ENCODE peak calls at places on chromosomes 1 and 21, in six cellular contexts. One of them, this sample, is unnamed.

GRCh38 chr21:44450999-44451398 is 4.3 kb upstream of the LRRC3 start:
- DNase-seq in fibroblast of lung: no peak
- DNase-seq in sigmoid colon: no peak
- DNase-seq in endodermal cell: peak
- DNase-seq in dorsolateral prefrontal cortex: no peak
- DNase-seq in breast epithelium: peak
- DNase-seq in this sample: no peak

GRCh38 chr1:98403981-98404380 is 257.5 kb upstream of the SNX7 start:
- DNase-seq in endodermal cell: no peak
- DNase-seq in sigmoid colon: no peak
- DNase-seq in fibroblast of lung: no peak
- DNase-seq in breast epithelium: no peak
- DNase-seq in dorsolateral prefrontal cortex: no peak
- DNase-seq in this sample: no peak

GRCh38 chr1:108601708-108602410 is 42.0 kb downstream of the EEIG2 start:
- DNase-seq in dorsolateral prefrontal cortex: no peak
- DNase-seq in endodermal cell: no peak
- DNase-seq in fibroblast of lung: no peak
- DNase-seq in breast epithelium: no peak
- DNase-seq in sigmoid colon: no peak
- DNase-seq in this sample: no peak

GRCh38 chr21:33403786-33404571 is 766 bp downstream of the IFNGR2 start:
- DNase-seq in sigmoid colon: peak
- DNase-seq in breast epithelium: peak
- DNase-seq in fibroblast of lung: peak
- DNase-seq in dorsolateral prefrontal cortex: peak
- DNase-seq in endodermal cell: peak
- DNase-seq in this sample: peak

GRCh38 chr1:162856260-162856659 is 4.7 kb downstream of the CCDC190 start:
- DNase-seq in fibroblast of lung: peak
- DNase-seq in endodermal cell: no peak
- DNase-seq in breast epithelium: no peak
- DNase-seq in sigmoid colon: no peak
- DNase-seq in dorsolateral prefrontal cortex: no peak
- DNase-seq in this sample: no peak

GRCh38 chr1:103250441-103250861 is 142.1 kb upstream of the COL11A1 start:
- DNase-seq in fibroblast of lung: no peak
- DNase-seq in dorsolateral prefrontal cortex: no peak
- DNase-seq in breast epithelium: no peak
- DNase-seq in sigmoid colon: no peak
- DNase-seq in endodermal cell: peak
- DNase-seq in this sample: no peak

GRCh38 chr1:172089768-172090510 is 248.6 kb downstream of the DNM3 start:
- DNase-seq in dorsolateral prefrontal cortex: no peak
- DNase-seq in sigmoid colon: peak
- DNase-seq in breast epithelium: peak
- DNase-seq in endodermal cell: peak
- DNase-seq in fibroblast of lung: peak
- DNase-seq in this sample: peak

GRCh38 chr1:111205724-111206070 is 5.3 kb upstream of the DENND2D start:
- DNase-seq in breast epithelium: no peak
- DNase-seq in sigmoid colon: no peak
- DNase-seq in dorsolateral prefrontal cortex: no peak
- DNase-seq in fibroblast of lung: peak
- DNase-seq in endodermal cell: no peak
- DNase-seq in this sample: no peak

GRCh38 chr1:111989531-111990025 is at the start of gene KCND3:
- DNase-seq in sigmoid colon: no peak
- DNase-seq in breast epithelium: no peak
- DNase-seq in endodermal cell: peak
- DNase-seq in fibroblast of lung: peak
- DNase-seq in dorsolateral prefrontal cortex: peak
- DNase-seq in this sample: no peak

GRCh38 chr1:16091296-16091695 is 17.8 kb upstream of the FAM131C start:
- DNase-seq in breast epithelium: peak
- DNase-seq in dorsolateral prefrontal cortex: no peak
- DNase-seq in sigmoid colon: no peak
- DNase-seq in endodermal cell: peak
- DNase-seq in fibroblast of lung: no peak
- DNase-seq in this sample: no peak

GRCh38 chr1:207964195-207964966 is 53.5 kb upstream of the CD34 start:
- DNase-seq in breast epithelium: no peak
- DNase-seq in fibroblast of lung: no peak
- DNase-seq in sigmoid colon: no peak
- DNase-seq in dorsolateral prefrontal cortex: no peak
- DNase-seq in endodermal cell: no peak
- DNase-seq in this sample: no peak

GRCh38 chr1:78339490-78339889 is 151.3 kb upstream of the PTGFR start:
- DNase-seq in endodermal cell: no peak
- DNase-seq in fibroblast of lung: no peak
- DNase-seq in dorsolateral prefrontal cortex: no peak
- DNase-seq in sigmoid colon: no peak
- DNase-seq in breast epithelium: no peak
- DNase-seq in this sample: no peak

GRCh38 chr1:200899954-200900867 is 5.5 kb downstream of the INAVA start:
- DNase-seq in breast epithelium: no peak
- DNase-seq in sigmoid colon: peak
- DNase-seq in fibroblast of lung: no peak
- DNase-seq in endodermal cell: no peak
- DNase-seq in dorsolateral prefrontal cortex: no peak
- DNase-seq in this sample: no peak

GRCh38 chr1:182391028-182391361 is 595 bp downstream of the GLUL start:
- DNase-seq in fibroblast of lung: no peak
- DNase-seq in dorsolateral prefrontal cortex: no peak
- DNase-seq in sigmoid colon: no peak
- DNase-seq in breast epithelium: no peak
- DNase-seq in endodermal cell: no peak
- DNase-seq in this sample: no peak

GRCh38 chr1:182389619-182390047 is 2.0 kb downstream of the GLUL start:
- DNase-seq in endodermal cell: no peak
- DNase-seq in sigmoid colon: peak
- DNase-seq in breast epithelium: peak
- DNase-seq in fibroblast of lung: no peak
- DNase-seq in dorsolateral prefrontal cortex: no peak
- DNase-seq in this sample: no peak

GRCh38 chr1:182392045-182393028 is 747 bp upstream of the GLUL start:
- DNase-seq in sigmoid colon: peak
- DNase-seq in endodermal cell: no peak
- DNase-seq in breast epithelium: peak
- DNase-seq in fibroblast of lung: peak
- DNase-seq in dorsolateral prefrontal cortex: no peak
- DNase-seq in this sample: peak

GRCh38 chr1:182394055-182394775 is 2.6 kb upstream of the GLUL start:
- DNase-seq in fibroblast of lung: no peak
- DNase-seq in endodermal cell: peak
- DNase-seq in dorsolateral prefrontal cortex: no peak
- DNase-seq in breast epithelium: no peak
- DNase-seq in sigmoid colon: no peak
- DNase-seq in this sample: no peak

GRCh38 chr1:182391362-182392044 is at the start of gene GLUL:
- DNase-seq in breast epithelium: peak
- DNase-seq in fibroblast of lung: peak
- DNase-seq in dorsolateral prefrontal cortex: peak
- DNase-seq in endodermal cell: peak
- DNase-seq in sigmoid colon: peak
- DNase-seq in this sample: peak
- TF ChIP-seq CTCF in breast epithelium: peak
- TF ChIP-seq CTCF in fibroblast of lung: no peak
- TF ChIP-seq CTCF in dorsolateral prefrontal cortex: no peak
- TF ChIP-seq CTCF in endodermal cell: peak
- TF ChIP-seq CTCF in sigmoid colon: peak
- TF ChIP-seq CTCF in this sample: no peak

GRCh38 chr1:36151133-36151844 is 2.0 kb upstream of the TRAPPC3 start:
- DNase-seq in endodermal cell: no peak
- DNase-seq in breast epithelium: no peak
- DNase-seq in fibroblast of lung: no peak
- DNase-seq in sigmoid colon: no peak
- DNase-seq in dorsolateral prefrontal cortex: no peak
- DNase-seq in this sample: no peak
- H3K27ac ChIP-seq in endodermal cell: peak
- H3K27ac ChIP-seq in breast epithelium: peak
- H3K27ac ChIP-seq in fibroblast of lung: peak
- H3K27ac ChIP-seq in sigmoid colon: peak
- H3K27ac ChIP-seq in dorsolateral prefrontal cortex: peak
- H3K27ac ChIP-seq in this sample: peak

GRCh38 chr1:114107474-114108175 is 46.0 kb downstream of the SYT6 start:
- DNase-seq in dorsolateral prefrontal cortex: no peak
- DNase-seq in sigmoid colon: peak
- DNase-seq in breast epithelium: no peak
- DNase-seq in fibroblast of lung: no peak
- DNase-seq in endodermal cell: no peak
- DNase-seq in this sample: no peak
- TF ChIP-seq CTCF in dorsolateral prefrontal cortex: no peak
- TF ChIP-seq CTCF in sigmoid colon: no peak
- TF ChIP-seq CTCF in breast epithelium: no peak
- TF ChIP-seq CTCF in fibroblast of lung: no peak
- TF ChIP-seq CTCF in endodermal cell: peak
- TF ChIP-seq CTCF in this sample: no peak

DNA sequence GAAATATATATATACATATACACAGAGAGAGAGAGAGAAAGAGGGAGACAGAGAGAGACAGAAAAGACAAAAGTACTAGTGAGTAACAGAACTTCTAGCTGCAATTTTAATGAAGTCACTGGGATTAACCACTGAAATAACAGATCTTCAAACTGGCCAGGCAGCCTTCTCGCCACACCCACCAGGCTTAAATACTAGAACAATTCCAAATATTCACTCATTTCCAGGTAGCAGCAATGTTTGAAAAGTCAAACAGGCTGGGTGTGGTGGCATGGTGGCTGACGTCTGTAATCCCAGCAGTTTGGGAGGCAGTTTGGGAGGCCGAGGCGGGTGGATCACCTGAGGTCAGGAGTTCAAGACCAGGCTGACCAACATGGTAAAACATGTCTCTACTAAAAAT is 5.2 kb downstream of the PRDX1 start:
- DNase-seq in dorsolateral prefrontal cortex: peak
- DNase-seq in fibroblast of lung: no peak
- DNase-seq in endodermal cell: no peak
- DNase-seq in breast epithelium: no peak
- DNase-seq in sigmoid colon: no peak
- DNase-seq in this sample: no peak
- H3K27ac ChIP-seq in dorsolateral prefrontal cortex: peak
- H3K27ac ChIP-seq in fibroblast of lung: no peak
- H3K27ac ChIP-seq in endodermal cell: no peak
- H3K27ac ChIP-seq in breast epithelium: no peak
- H3K27ac ChIP-seq in sigmoid colon: peak
- H3K27ac ChIP-seq in this sample: no peak

GRCh38 chr1:233372218-233373125 is 44.9 kb downstream of the MAP3K21 start:
- DNase-seq in sigmoid colon: no peak
- DNase-seq in breast epithelium: no peak
- DNase-seq in dorsolateral prefrontal cortex: no peak
- DNase-seq in endodermal cell: no peak
- DNase-seq in fibroblast of lung: no peak
- DNase-seq in this sample: no peak

GRCh38 chr1:233375653-233376052 is 48.1 kb downstream of the MAP3K21 start:
- DNase-seq in dorsolateral prefrontal cortex: no peak
- DNase-seq in fibroblast of lung: no peak
- DNase-seq in endodermal cell: no peak
- DNase-seq in breast epithelium: no peak
- DNase-seq in sigmoid colon: no peak
- DNase-seq in this sample: no peak

GRCh38 chr1:233379869-233380438 is 52.4 kb downstream of the MAP3K21 start:
- DNase-seq in breast epithelium: no peak
- DNase-seq in fibroblast of lung: no peak
- DNase-seq in dorsolateral prefrontal cortex: no peak
- DNase-seq in sigmoid colon: no peak
- DNase-seq in endodermal cell: no peak
- DNase-seq in this sample: no peak

GRCh38 chr1:233373226-233373625 is 45.7 kb downstream of the MAP3K21 start:
- DNase-seq in endodermal cell: no peak
- DNase-seq in fibroblast of lung: no peak
- DNase-seq in sigmoid colon: no peak
- DNase-seq in dorsolateral prefrontal cortex: no peak
- DNase-seq in breast epithelium: no peak
- DNase-seq in this sample: no peak

GRCh38 chr1:233376711-233377110 is 49.2 kb downstream of the MAP3K21 start:
- DNase-seq in dorsolateral prefrontal cortex: no peak
- DNase-seq in breast epithelium: no peak
- DNase-seq in endodermal cell: no peak
- DNase-seq in fibroblast of lung: no peak
- DNase-seq in sigmoid colon: no peak
- DNase-seq in this sample: no peak
- TF ChIP-seq CTCF in dorsolateral prefrontal cortex: no peak
- TF ChIP-seq CTCF in breast epithelium: no peak
- TF ChIP-seq CTCF in endodermal cell: peak
- TF ChIP-seq CTCF in fibroblast of lung: no peak
- TF ChIP-seq CTCF in sigmoid colon: no peak
- TF ChIP-seq CTCF in this sample: no peak

GRCh38 chr1:185075476-185075875 is 30.1 kb downstream of the RNF2 start:
- DNase-seq in endodermal cell: no peak
- DNase-seq in sigmoid colon: no peak
- DNase-seq in fibroblast of lung: no peak
- DNase-seq in breast epithelium: no peak
- DNase-seq in dorsolateral prefrontal cortex: no peak
- DNase-seq in this sample: no peak
- H3K27ac ChIP-seq in endodermal cell: no peak
- H3K27ac ChIP-seq in sigmoid colon: no peak
- H3K27ac ChIP-seq in fibroblast of lung: no peak
- H3K27ac ChIP-seq in breast epithelium: no peak
- H3K27ac ChIP-seq in dorsolateral prefrontal cortex: no peak
- H3K27ac ChIP-seq in this sample: no peak

DNA sequence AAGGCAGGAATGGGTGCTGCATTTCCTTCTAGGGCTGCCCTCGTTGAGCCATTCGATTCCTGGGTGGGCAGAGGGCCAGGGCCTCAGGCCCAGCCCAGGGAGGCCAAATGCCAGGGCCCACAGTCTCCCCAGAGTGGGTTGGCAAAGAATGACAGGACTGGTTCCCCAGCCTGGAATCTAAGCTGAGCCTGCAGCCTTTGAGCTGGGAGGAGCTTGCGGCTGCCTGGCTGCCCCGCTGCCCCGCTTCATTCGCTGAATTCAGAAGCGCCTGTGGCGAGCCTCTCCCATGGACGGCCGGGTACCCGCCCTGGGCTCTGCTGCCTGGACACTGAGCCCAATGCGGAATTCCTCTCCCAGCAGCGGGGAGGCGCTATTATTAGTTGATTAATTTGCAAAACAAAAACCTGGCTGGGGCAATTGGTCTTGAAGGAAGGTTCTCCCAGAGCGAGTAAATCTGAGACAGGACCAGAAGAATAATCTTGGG is 32.3 kb upstream of the TARDBP start:
- DNase-seq in sigmoid colon: peak
- DNase-seq in breast epithelium: peak
- DNase-seq in fibroblast of lung: peak
- DNase-seq in endodermal cell: peak
- DNase-seq in dorsolateral prefrontal cortex: peak
- DNase-seq in this sample: peak
- TF ChIP-seq CTCF in sigmoid colon: peak
- TF ChIP-seq CTCF in breast epithelium: peak
- TF ChIP-seq CTCF in fibroblast of lung: peak
- TF ChIP-seq CTCF in endodermal cell: peak
- TF ChIP-seq CTCF in dorsolateral prefrontal cortex: peak
- TF ChIP-seq CTCF in this sample: peak